ENCODE peak calls at places on chromosomes 6 and 20, in six cellular contexts. V, W, O, L, X and U are unnamed samples.

GRCh38 chr20:62938105-62938888 is at the start of gene GID8:
- DNase-seq in V (peak; percentile 15), W (no peak), O (peak; percentile 48), L (no peak), X (no peak), U (peak; percentile 50)

GRCh38 chr6:144364208-144364718 is 79.1 kb downstream of the UTRN start:
- DNase-seq in V (no peak), W (no peak), O (no peak), L (no peak), X (no peak), U (no peak)

GRCh38 chr6:82842721-82843120 is 222.9 kb downstream of the UBE3D start:
- DNase-seq in V (no peak), W (no peak), O (peak; percentile 96), L (no peak), X (no peak), U (peak; percentile 51)

GRCh38 chr20:51525241-51526104 is 17.0 kb downstream of the NFATC2 start:
- DNase-seq in V (peak; percentile 78), W (no peak), O (no peak), L (no peak), X (no peak), U (no peak)

GRCh38 chr6:48147101-48147500 is 36.1 kb upstream of the PTCHD4 start:
- DNase-seq in V (no peak), W (no peak), O (no peak), L (no peak), X (no peak), U (no peak)

GRCh38 chr6:25462235-25462897 is 183.2 kb downstream of the CARMIL1 start:
- DNase-seq in V (no peak), W (no peak), O (no peak), L (no peak), X (no peak), U (no peak)

GRCh38 chr6:64084201-64084663 is 448.6 kb downstream of the PHF3 start:
- DNase-seq in V (no peak), W (no peak), O (no peak), L (no peak), X (no peak), U (no peak)

GRCh38 chr20:51388227-51388626 is 154.3 kb downstream of the NFATC2 start:
- DNase-seq in V (no peak), W (no peak), O (peak; percentile 62), L (no peak), X (no peak), U (peak; percentile 35)

GRCh38 chr20:4020256-4020655 is 4.9 kb upstream of the RNF24 start:
- DNase-seq in V (no peak), W (no peak), O (no peak), L (no peak), X (no peak), U (no peak)